ENCODE peak calls at places on chromosomes 5 and 9, in six cellular contexts. S, R, I, F, C and H are unnamed samples.

GRCh38 chr5:171627936-171628335 is 157.7 kb upstream of the SMIM23 start:
- DNase-seq in F (no peak), R (no peak), I (no peak), C (no peak), S (no peak), H (no peak)

GRCh38 chr9:35658894-35659220 is 765 bp downstream of the CCDC107 start:
- DNase-seq in C (no peak), S (no peak), F (peak), R (no peak), I (peak), H (no peak)

GRCh38 chr9:128175102-128175563 is 15.1 kb downstream of the BBLN start:
- DNase-seq in R (no peak), S (no peak), C (no peak), F (no peak), I (peak), H (no peak)

GRCh38 chr5:138922494-138922893 is 47.4 kb upstream of the LRRTM2 start:
- DNase-seq in R (no peak), C (no peak), S (no peak), I (no peak), F (no peak), H (no peak)

GRCh38 chr9:70859694-70860093 is 261.7 kb downstream of the TRPM3 start:
- DNase-seq in S (no peak), F (no peak), R (no peak), C (no peak), I (no peak), H (no peak)

GRCh38 chr5:147935032-147935431 is 28.7 kb upstream of the C5orf46 start:
- DNase-seq in F (no peak), I (peak), S (no peak), C (peak), R (peak), H (peak)

GRCh38 chr9:83299556-83299955 is 236.6 kb upstream of the RASEF start:
- DNase-seq in C (no peak), F (no peak), I (peak), S (no peak), R (peak), H (peak)

GRCh38 chr5:95884021-95884333 is 61.5 kb upstream of the GLRX start:
- DNase-seq in C (no peak), I (peak), S (no peak), R (no peak), F (no peak), H (peak)

GRCh38 chr9:109721021-109721420 is 59.0 kb upstream of the PALM2AKAP2 start:
- DNase-seq in C (no peak), I (no peak), R (no peak), S (no peak), F (no peak), H (no peak)

GRCh38 chr9:130473521-130473920 is 28.8 kb downstream of the ASS1 start:
- DNase-seq in S (no peak), F (no peak), R (no peak), C (no peak), I (no peak), H (no peak)

GRCh38 chr9:107850653-107851052 is 361.1 kb upstream of the KLF4 start:
- DNase-seq in I (no peak), F (no peak), R (no peak), C (no peak), S (no peak), H (no peak)

GRCh38 chr9:94083384-94083783 is 880 bp upstream of the PTPDC1 start:
- DNase-seq in C (no peak), F (no peak), R (no peak), S (no peak), I (peak), H (no peak)

GRCh38 chr9:89597711-89598707 is 6.8 kb upstream of the GADD45G start:
- DNase-seq in F (no peak), S (no peak), R (peak), C (no peak), I (peak), H (peak)

GRCh38 chr9:22227986-22228385 is 218.6 kb upstream of the DMRTA1 start:
- DNase-seq in S (no peak), F (no peak), C (no peak), I (no peak), R (no peak), H (no peak)

GRCh38 chr9:22229069-22229468 is 217.6 kb upstream of the DMRTA1 start:
- DNase-seq in C (no peak), F (no peak), R (no peak), I (no peak), S (no peak), H (no peak)

GRCh38 chr9:22232971-22233370 is 213.7 kb upstream of the DMRTA1 start:
- DNase-seq in C (no peak), R (no peak), S (no peak), I (no peak), F (no peak), H (no peak)

GRCh38 chr9:22228542-22228941 is 218.1 kb upstream of the DMRTA1 start:
- DNase-seq in R (no peak), F (no peak), C (no peak), S (no peak), I (peak), H (no peak)
- TF ChIP-seq CTCF in R (no peak), F (no peak), C (no peak), S (peak), I (peak), H (peak)

DNA sequence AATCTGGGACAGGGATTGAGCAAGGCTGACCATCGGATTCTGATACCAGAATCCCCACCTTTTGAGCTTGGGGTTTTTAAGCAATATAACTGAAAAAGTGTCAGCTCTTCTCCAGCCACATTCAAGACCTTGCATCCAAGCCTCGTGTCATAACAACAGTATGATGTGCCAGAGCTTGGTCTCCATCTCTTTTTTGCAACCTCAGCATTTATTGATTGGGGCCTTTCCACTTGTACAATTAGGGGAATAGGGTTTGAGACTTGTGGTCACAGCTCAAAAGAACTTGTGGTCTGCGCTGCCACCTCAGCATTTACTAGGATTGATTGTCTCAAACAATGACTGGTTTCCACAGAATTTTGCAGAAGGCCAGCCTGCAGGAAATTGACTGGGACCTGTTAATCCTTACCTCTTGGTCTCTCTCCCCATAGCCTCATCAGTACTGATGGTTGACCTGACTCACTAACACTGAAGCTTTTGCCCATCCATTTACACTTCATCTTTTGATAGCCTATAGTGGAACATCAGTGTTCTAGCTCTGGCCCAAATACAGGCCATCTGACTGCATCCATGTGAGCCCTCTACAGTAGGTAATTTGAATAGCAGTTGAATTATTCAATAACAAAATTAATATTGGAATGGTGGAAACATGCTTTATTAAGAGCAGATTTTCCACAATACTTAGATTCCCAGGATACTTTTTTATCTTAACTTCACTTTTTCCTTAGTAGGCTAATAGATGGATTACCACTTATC is 381.6 kb upstream of the PRR16 start:
- DNase-seq in R (no peak), I (peak), C (no peak), S (no peak), F (no peak), H (no peak)
- TF ChIP-seq CTCF in R (no peak), I (peak), C (no peak), S (no peak), F (peak), H (no peak)

GRCh38 chr5:174581483-174581882 is 142.9 kb upstream of the MSX2 start:
- DNase-seq in I (peak), C (no peak), R (peak), F (no peak), S (no peak), H (no peak)
- TF ChIP-seq CTCF in I (peak), C (peak), R (peak), F (peak), S (peak), H (no peak)

DNA sequence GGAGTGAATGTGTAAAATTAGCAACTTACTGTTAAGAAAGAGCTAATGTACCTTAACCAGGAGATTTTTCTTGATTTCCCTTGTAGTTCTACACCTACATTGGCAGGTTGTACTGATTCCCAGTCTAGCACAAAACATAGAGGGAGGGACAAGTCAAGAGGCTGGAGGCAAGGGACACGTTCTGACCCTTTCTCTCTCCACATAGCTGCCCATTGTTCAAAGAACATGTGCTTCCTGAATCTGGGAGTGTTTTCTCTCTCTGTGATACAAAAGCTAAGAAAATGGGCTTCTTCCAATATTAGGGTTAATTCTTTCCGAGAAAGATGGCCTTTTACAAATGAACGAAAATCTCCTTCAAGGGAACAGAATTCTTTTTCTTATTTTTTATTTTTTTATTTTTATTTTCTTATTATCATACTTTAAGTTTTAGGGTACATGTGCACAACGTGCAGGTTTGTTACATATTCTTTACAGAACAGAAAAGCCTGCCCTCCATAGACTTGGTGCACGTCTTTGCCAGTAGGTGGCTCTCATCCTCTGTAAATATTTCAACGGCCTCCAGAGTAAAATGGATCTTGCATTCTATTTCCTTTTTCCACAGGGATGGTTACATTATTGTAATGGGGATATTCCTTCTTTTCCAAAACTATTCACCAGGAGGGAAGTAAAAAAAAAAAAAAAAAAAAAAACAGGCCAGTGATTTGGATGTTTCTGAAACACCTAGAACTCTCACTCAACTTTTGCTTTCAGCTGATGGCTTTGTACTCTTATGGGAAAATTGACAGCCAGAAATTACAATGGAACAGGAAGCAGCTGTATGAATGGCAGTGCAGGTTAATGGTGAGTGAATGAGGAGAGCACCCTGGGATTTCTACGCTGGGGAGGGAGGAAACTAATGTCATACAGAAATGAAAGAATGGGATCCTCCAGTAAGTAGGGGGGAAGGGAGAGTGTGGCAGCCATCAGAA is 13.1 kb upstream of the IFNA5 start:
- DNase-seq in R (no peak), C (no peak), I (peak), F (no peak), S (no peak), H (peak)
- TF ChIP-seq CTCF in R (peak), C (no peak), I (peak), F (peak), S (peak), H (peak)

GRCh38 chr5:139955616-139956283 is 87.3 kb downstream of the NRG2 start:
- DNase-seq in S (no peak), C (no peak), R (no peak), F (no peak), I (peak), H (no peak)
- TF ChIP-seq CTCF in S (no peak), C (peak), R (no peak), F (no peak), I (no peak), H (no peak)

GRCh38 chr5:159531554-159532105 is 201.3 kb upstream of the IL12B start:
- DNase-seq in F (no peak), R (no peak), S (no peak), C (no peak), I (peak), H (no peak)
- TF ChIP-seq CTCF in F (peak), R (peak), S (no peak), C (no peak), I (peak), H (peak)

GRCh38 chr5:142542906-142543305 is 143.0 kb downstream of the FGF1 start:
- DNase-seq in F (no peak), C (no peak), I (no peak), S (no peak), R (no peak), H (no peak)
- TF ChIP-seq CTCF in F (peak), C (no peak), I (peak), S (no peak), R (no peak), H (no peak)